ENCODE peak calls at places on chromosomes 16 and 17, in seven cellular contexts. One of them, this sample, is unnamed.

GRCh38 chr17:71511266-71511995 is 609.4 kb upstream of the SOX9 start:
- DNase-seq in PC-3: no peak
- DNase-seq in activated CD4-positive, alpha-beta T cell treated with anti-CD3 and anti-CD28 coated beads for 48 hours: no peak
- DNase-seq in right lobe of liver: no peak
- DNase-seq in thoracic aorta: no peak
- DNase-seq in foreskin fibroblast: no peak
- DNase-seq in AG08395: no peak
- DNase-seq in this sample: no peak

GRCh38 chr16:81513204-81514040 is 68.8 kb downstream of the CMIP start:
- DNase-seq in activated CD4-positive, alpha-beta T cell treated with anti-CD3 and anti-CD28 coated beads for 48 hours: no peak
- DNase-seq in AG08395: peak; percentile 45
- DNase-seq in thoracic aorta: no peak
- DNase-seq in right lobe of liver: peak; percentile 93
- DNase-seq in PC-3: no peak
- DNase-seq in foreskin fibroblast: no peak
- DNase-seq in this sample: peak; percentile 64

GRCh38 chr17:63848834-63849689 is 6.6 kb upstream of the SMARCD2 start:
- DNase-seq in right lobe of liver: peak; percentile 95
- DNase-seq in foreskin fibroblast: peak; percentile 94
- DNase-seq in AG08395: peak; percentile 95
- DNase-seq in thoracic aorta: peak; percentile 90
- DNase-seq in activated CD4-positive, alpha-beta T cell treated with anti-CD3 and anti-CD28 coated beads for 48 hours: peak; percentile 99
- DNase-seq in PC-3: peak; percentile 95
- DNase-seq in this sample: peak; percentile 86

GRCh38 chr17:45793999-45794540 is 9.9 kb downstream of the CRHR1 start:
- DNase-seq in AG08395: no peak
- DNase-seq in right lobe of liver: no peak
- DNase-seq in foreskin fibroblast: no peak
- DNase-seq in activated CD4-positive, alpha-beta T cell treated with anti-CD3 and anti-CD28 coated beads for 48 hours: no peak
- DNase-seq in PC-3: no peak
- DNase-seq in thoracic aorta: no peak
- DNase-seq in this sample: no peak

GRCh38 chr16:66344533-66345145 is 21.9 kb upstream of the CDH5 start:
- DNase-seq in thoracic aorta: no peak
- DNase-seq in PC-3: peak; percentile 55
- DNase-seq in activated CD4-positive, alpha-beta T cell treated with anti-CD3 and anti-CD28 coated beads for 48 hours: peak; percentile 53
- DNase-seq in right lobe of liver: no peak
- DNase-seq in AG08395: peak; percentile 64
- DNase-seq in foreskin fibroblast: peak; percentile 80
- DNase-seq in this sample: peak; percentile 76

GRCh38 chr16:30637952-30638351 is 12.8 kb upstream of the PRR14 start:
- DNase-seq in PC-3: peak; percentile 74
- DNase-seq in right lobe of liver: no peak
- DNase-seq in activated CD4-positive, alpha-beta T cell treated with anti-CD3 and anti-CD28 coated beads for 48 hours: no peak
- DNase-seq in foreskin fibroblast: peak; percentile 79
- DNase-seq in AG08395: peak; percentile 49
- DNase-seq in thoracic aorta: no peak
- DNase-seq in this sample: no peak

GRCh38 chr16:27642753-27643152 is 92.8 kb downstream of the KATNIP start:
- DNase-seq in PC-3: peak; percentile 30
- DNase-seq in right lobe of liver: no peak
- DNase-seq in foreskin fibroblast: peak; percentile 37
- DNase-seq in activated CD4-positive, alpha-beta T cell treated with anti-CD3 and anti-CD28 coated beads for 48 hours: peak; percentile 18
- DNase-seq in thoracic aorta: no peak
- DNase-seq in AG08395: no peak
- DNase-seq in this sample: peak; percentile 7

GRCh38 chr17:17139972-17140589 is 66.1 kb downstream of the PLD6 start:
- DNase-seq in foreskin fibroblast: no peak
- DNase-seq in activated CD4-positive, alpha-beta T cell treated with anti-CD3 and anti-CD28 coated beads for 48 hours: no peak
- DNase-seq in PC-3: no peak
- DNase-seq in thoracic aorta: no peak
- DNase-seq in AG08395: no peak
- DNase-seq in right lobe of liver: no peak
- DNase-seq in this sample: no peak

GRCh38 chr17:34424814-34425490 is 61.9 kb upstream of the CCL1 start:
- DNase-seq in PC-3: no peak
- DNase-seq in thoracic aorta: no peak
- DNase-seq in foreskin fibroblast: no peak
- DNase-seq in activated CD4-positive, alpha-beta T cell treated with anti-CD3 and anti-CD28 coated beads for 48 hours: no peak
- DNase-seq in AG08395: no peak
- DNase-seq in right lobe of liver: no peak
- DNase-seq in this sample: no peak

This sample was measured in midbrain.